ENCODE peak calls at places on chromosome 9, in five cellular contexts. W, I, Y, J and B are unnamed samples. For H3K4me1, the result is how much of the 10 kb centered on the place peaks cover.

GRCh38 chr9:132986586-132986985 is 8.1 kb downstream of the GFI1B start:
- DNase-seq in W (no peak), I (no peak), Y (no peak), J (no peak), B (no peak)

GRCh38 chr9:100580255-100580654 is 2.4 kb downstream of the CAVIN4 start:
- DNase-seq in W (no peak), I (peak), Y (no peak), J (no peak), B (no peak)

GRCh38 chr9:3804148-3804547 is 278.3 kb upstream of the RFX3 start:
- DNase-seq in W (no peak), I (no peak), Y (no peak), J (no peak), B (no peak)

GRCh38 chr9:126491256-126491879 is 122.4 kb upstream of the LMX1B start:
- DNase-seq in W (peak), I (no peak), Y (peak), J (peak), B (no peak)

GRCh38 chr9:136193891-136194279 is 11.0 kb downstream of the LHX3 start:
- DNase-seq in W (no peak), I (no peak), Y (no peak), J (no peak), B (no peak)

GRCh38 chr9:12884736-12885395 is 110.0 kb downstream of the LURAP1L start:
- DNase-seq in W (no peak), I (no peak), Y (peak), J (no peak), B (no peak)

GRCh38 chr9:112002131-112002846 is 105.7 kb downstream of the UGCG start:
- DNase-seq in W (no peak), I (no peak), Y (no peak), J (peak), B (no peak)

GRCh38 chr9:27413507-27414214 is 110.4 kb upstream of the IFNK start:
- DNase-seq in W (no peak), I (no peak), Y (no peak), J (no peak), B (no peak)

GRCh38 chr9:929719-930118 is 46.7 kb upstream of the DMRT3 start:
- DNase-seq in W (no peak), I (no peak), Y (no peak), J (no peak), B (no peak)

GRCh38 chr9:113992276-113992951 is 85.7 kb downstream of the AMBP start:
- DNase-seq in W (peak), I (peak), Y (no peak), J (no peak), B (peak)

GRCh38 chr9:69085523-69086283 is 50.2 kb downstream of the FXN start:
- DNase-seq in W (no peak), I (no peak), Y (no peak), J (no peak), B (no peak)

GRCh38 chr9:76216161-76216649 is 178.0 kb downstream of the RFK start:
- DNase-seq in W (no peak), I (no peak), Y (no peak), J (no peak), B (no peak)

GRCh38 chr9:75372499-75373268 is 284.4 kb downstream of the OSTF1 start:
- DNase-seq in W (peak), I (no peak), Y (no peak), J (no peak), B (peak)

GRCh38 chr9:136057236-136058151 is 37.6 kb downstream of the NACC2 start:
- DNase-seq in W (no peak), I (no peak), Y (no peak), J (no peak), B (no peak)

GRCh38 chr9:86563350-86563749 is 209.1 kb upstream of the TUT7 start:
- DNase-seq in W (no peak), I (no peak), Y (no peak), J (no peak), B (no peak)

GRCh38 chr9:84331119-84331791 is 9.3 kb downstream of the SLC28A3 start:
- DNase-seq in W (no peak), I (no peak), Y (no peak), J (no peak), B (no peak)

GRCh38 chr9:34659592-34660253 is 2.7 kb downstream of the CCL27 start:
- DNase-seq in W (no peak), I (no peak), Y (no peak), J (no peak), B (no peak)

GRCh38 chr9:3271157-3271556 is 254.6 kb downstream of the RFX3 start:
- DNase-seq in W (no peak), I (no peak), Y (no peak), J (no peak), B (no peak)

GRCh38 chr9:89149726-89150125 is 28.9 kb downstream of the SHC3 start:
- DNase-seq in W (no peak), I (no peak), Y (no peak), J (no peak), B (no peak)

GRCh38 chr9:110254500-110254899 is 1.8 kb downstream of the TXN start:
- DNase-seq in W (no peak), I (no peak), Y (no peak), J (no peak), B (no peak)

GRCh38 chr9:12874395-12874794 is 99.6 kb downstream of the LURAP1L start:
- DNase-seq in W (no peak), I (no peak), Y (no peak), J (no peak), B (no peak)

DNA sequence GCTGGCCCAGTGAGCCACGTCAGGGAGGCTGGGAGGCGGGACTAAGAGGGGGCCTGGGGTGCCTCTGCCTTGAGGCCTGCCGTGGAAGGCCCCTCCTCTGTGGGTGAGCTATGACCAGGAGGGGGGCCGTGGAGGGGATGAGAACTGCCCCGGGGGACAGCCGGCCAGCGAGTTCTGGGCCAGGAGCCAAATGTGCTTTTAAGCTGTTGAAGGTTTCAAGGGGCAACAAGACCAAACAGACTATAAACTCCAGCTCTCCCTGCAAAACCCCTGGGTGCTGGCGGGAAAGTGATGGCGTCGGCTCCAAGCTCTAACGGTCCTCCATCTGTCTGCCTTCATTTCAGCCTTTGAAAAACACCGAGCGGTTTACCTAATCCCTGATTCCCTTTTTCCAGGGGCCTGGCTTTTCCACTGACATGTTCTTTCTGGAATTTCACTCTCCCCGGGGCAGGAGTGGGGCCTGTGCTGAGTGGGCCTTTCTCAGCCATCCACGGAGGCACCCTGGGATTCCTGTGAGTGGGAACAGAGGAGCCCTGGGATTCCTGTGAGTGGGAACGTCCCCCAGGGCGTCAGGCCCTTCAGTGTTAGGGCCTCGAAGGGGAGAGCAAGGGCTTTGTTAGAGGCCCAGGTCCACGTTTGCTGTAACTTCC is 65.6 kb downstream of the COL5A1 start:
- DNase-seq in W (peak), I (peak), Y (no peak), J (no peak), B (peak)
- H3K4me3 ChIP-seq in W (no peak), I (no peak), Y (no peak), J (no peak), B (no peak)

GRCh38 chr9:5622019-5622418 is 6.9 kb upstream of the RIC1 start:
- DNase-seq in W (no peak), I (no peak), Y (no peak), J (no peak), B (no peak)
- H3K4me1 ChIP-seq in W (under half), I (half or more), Y (under half), J (under half), B (under half)

DNA sequence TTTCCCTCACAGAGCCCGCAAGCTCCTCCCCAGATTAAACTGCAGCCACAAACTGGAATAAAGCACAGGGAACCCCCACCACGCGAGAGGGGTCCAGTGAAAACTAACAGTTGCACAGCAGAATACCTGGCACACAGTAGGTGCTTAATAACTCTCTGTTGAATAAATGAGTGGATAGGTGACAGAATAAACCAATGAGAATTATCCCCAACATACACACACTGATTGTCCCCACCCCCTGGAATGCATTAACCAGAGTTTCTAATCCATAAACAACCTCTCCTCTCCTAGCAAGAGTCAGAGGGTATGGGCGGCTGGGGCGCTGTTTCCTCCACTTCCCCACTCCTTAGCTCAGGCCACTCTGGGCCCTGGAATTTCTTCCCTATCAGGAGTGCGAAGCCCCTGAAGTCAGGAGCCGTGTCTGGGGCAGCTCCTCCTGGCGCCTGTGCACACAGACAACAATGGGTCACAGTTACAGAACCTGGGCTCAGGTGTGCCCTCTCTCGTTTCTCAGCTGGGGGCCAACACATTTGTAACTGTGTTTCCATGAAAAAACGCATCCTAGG is 27.6 kb downstream of the RAPGEF1 start:
- DNase-seq in W (no peak), I (no peak), Y (no peak), J (no peak), B (no peak)
- H3K27ac ChIP-seq in W (peak), I (peak), Y (no peak), J (no peak), B (peak)

GRCh38 chr9:97697837-97698236 is 697 bp upstream of the XPA start:
- DNase-seq in W (no peak), I (no peak), Y (no peak), J (no peak), B (no peak)

GRCh38 chr9:97696823-97697601 is at the start of gene XPA:
- DNase-seq in W (peak), I (peak), Y (peak), J (peak), B (peak)

GRCh38 chr9:97696025-97696822 is 916 bp downstream of the XPA start:
- DNase-seq in W (no peak), I (no peak), Y (no peak), J (peak), B (no peak)

GRCh38 chr9:97694768-97695167 is 2.4 kb downstream of the XPA start:
- DNase-seq in W (no peak), I (no peak), Y (no peak), J (no peak), B (no peak)

GRCh38 chr9:97695390-97695789 is 1.8 kb downstream of the XPA start:
- DNase-seq in W (no peak), I (no peak), Y (no peak), J (no peak), B (no peak)
- H3K4me3 ChIP-seq in W (peak), I (peak), Y (peak), J (peak), B (peak)

GRCh38 chr9:21585756-21586752 is 103.9 kb upstream of the IFNE start:
- DNase-seq in W (no peak), I (no peak), Y (no peak), J (no peak), B (no peak)
- H3K4me1 ChIP-seq in W (under half), I (under half), Y (under half), J (under half), B (under half)

DNA sequence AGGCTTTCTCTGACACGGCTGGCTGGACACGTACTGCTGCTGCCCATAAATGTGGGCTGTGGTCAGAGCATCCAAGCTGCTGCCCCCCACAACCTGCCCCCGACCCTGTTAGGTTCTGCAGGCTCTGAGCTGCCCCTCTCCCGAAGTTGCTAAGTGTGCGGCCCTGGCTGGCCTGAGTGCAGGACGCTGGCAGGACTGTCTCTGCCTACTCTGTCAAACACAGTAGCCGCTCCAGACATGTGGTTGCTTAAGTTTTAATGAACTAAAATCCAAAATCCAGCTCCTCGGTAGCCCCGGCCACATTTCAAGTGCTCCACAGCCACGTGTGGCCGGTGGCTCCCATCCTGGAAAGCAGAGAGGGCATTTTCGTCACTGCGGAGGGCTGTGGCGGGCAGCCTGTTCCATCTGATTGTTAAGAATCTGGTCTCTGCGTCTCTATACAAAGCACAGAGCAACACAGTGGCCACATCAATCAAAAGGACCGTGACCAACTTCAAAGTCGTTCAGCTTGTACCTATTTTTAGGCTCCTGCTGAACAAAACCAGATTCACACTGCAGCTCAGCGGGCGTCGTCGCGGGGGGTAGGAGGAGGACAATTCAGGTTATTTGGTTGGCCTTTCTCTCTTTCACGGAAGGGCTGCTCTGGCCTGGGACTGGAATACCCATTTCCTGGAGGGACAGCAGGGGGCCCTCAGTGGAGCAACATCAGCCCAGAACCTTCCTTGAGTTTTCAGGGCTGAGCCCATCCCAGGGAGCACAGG is 68.9 kb downstream of the PTCH1 start:
- DNase-seq in W (no peak), I (no peak), Y (peak), J (no peak), B (no peak)
- H3K27ac ChIP-seq in W (no peak), I (peak), Y (peak), J (no peak), B (no peak)

DNA sequence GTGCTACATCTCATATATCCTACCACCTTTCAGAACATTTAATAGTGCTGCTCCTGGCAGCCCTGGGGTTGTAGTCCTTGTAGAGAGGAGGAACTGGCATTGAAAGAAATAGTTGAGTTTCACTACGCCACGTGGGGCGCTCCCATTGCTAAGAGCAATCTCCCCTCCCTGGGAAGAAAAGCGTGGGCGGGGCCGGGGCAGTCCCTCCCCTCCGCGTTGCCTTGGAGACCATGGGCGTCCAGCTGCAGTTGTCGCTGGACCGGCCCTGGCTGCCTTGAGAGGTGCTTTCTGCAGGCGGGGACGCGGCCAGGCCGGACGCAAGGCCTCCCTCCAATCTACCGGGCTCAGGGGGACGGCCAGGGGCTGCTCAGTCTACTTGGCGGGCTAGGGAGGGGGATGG is 368 bp upstream of the CCDC180 start:
- DNase-seq in W (peak), I (peak), Y (peak), J (no peak), B (peak)
- H3K4me3 ChIP-seq in W (no peak), I (peak), Y (no peak), J (no peak), B (peak)